ENCODE peak calls at places on chromosome 22, in nine cellular contexts. E, Z, Q, C, U, A, N, B and J are unnamed samples.
A peak's percentile ranks its signal among the peaks of the same experiment; 100 is the strongest.

GRCh38 chr22:48389916-48390315 is 1437.8 kb downstream of the BRD1 start:
- DNase-seq in E (peak; percentile 1), Z (no peak), Q (no peak), C (peak; percentile 13), U (no peak), A (no peak), N (no peak), B (peak; percentile 4), J (no peak)

GRCh38 chr22:30198152-30198845 is 48.3 kb downstream of the LIF start:
- DNase-seq in E (no peak), Z (no peak), Q (no peak), C (no peak), U (no peak), A (no peak), N (no peak), B (no peak), J (no peak)

GRCh38 chr22:42108848-42109247 is 18.3 kb upstream of the NDUFA6 start:
- DNase-seq in E (no peak), Z (no peak), Q (no peak), C (no peak), U (no peak), A (no peak), N (no peak), B (no peak), J (no peak)

GRCh38 chr22:20524004-20524481 is 16.6 kb downstream of the MED15 start:
- DNase-seq in E (no peak), Z (no peak), Q (no peak), C (no peak), U (no peak), A (no peak), N (no peak), B (no peak), J (no peak)

GRCh38 chr22:40233886-40234285 is 56.2 kb downstream of the TNRC6B start:
- DNase-seq in E (no peak), Z (no peak), Q (no peak), C (no peak), U (no peak), A (no peak), N (no peak), B (no peak), J (no peak)

GRCh38 chr22:42869888-42870480 is 12.9 kb upstream of the ARFGAP3 start:
- DNase-seq in E (no peak), Z (no peak), Q (no peak), C (no peak), U (peak; percentile 49), A (no peak), N (no peak), B (no peak), J (no peak)

GRCh38 chr22:31898406-31898805 is 45.9 kb upstream of the YWHAH start:
- DNase-seq in E (no peak), Z (no peak), Q (no peak), C (no peak), U (no peak), A (no peak), N (no peak), B (no peak), J (no peak)

GRCh38 chr22:22463855-22464540 is 44.5 kb downstream of the ZNF280B start:
- DNase-seq in E (peak; percentile 73), Z (no peak), Q (no peak), C (peak; percentile 64), U (peak; percentile 42), A (peak; percentile 77), N (peak; percentile 72), B (no peak), J (peak; percentile 52)

GRCh38 chr22:16783930-16784354 is 41.3 kb downstream of the XKR3 start:
- DNase-seq in E (no peak), Z (no peak), Q (no peak), C (no peak), U (no peak), A (no peak), N (peak; percentile 18), B (no peak), J (no peak)

GRCh38 chr22:32985899-32986772 is 72.0 kb downstream of the SYN3 start:
- DNase-seq in E (peak; percentile 93), Z (no peak), Q (peak; percentile 21), C (peak; percentile 79), U (peak; percentile 72), A (peak; percentile 92), N (peak; percentile 81), B (peak; percentile 86), J (peak; percentile 68)

GRCh38 chr22:50185384-50186087 is at the start of gene TRABD:
- DNase-seq in E (peak; percentile 93), Z (peak; percentile 92), Q (no peak), C (peak; percentile 86), U (peak; percentile 94), A (peak; percentile 90), N (peak; percentile 90), B (peak; percentile 86), J (peak; percentile 89)

GRCh38 chr22:23787910-23788309 is 1.1 kb downstream of the SMARCB1 start:
- DNase-seq in E (no peak), Z (no peak), Q (no peak), C (no peak), U (no peak), A (no peak), N (no peak), B (no peak), J (no peak)

GRCh38 chr22:23787600-23787896 is 782 bp downstream of the SMARCB1 start:
- DNase-seq in E (no peak), Z (no peak), Q (no peak), C (no peak), U (no peak), A (no peak), N (no peak), B (no peak), J (no peak)

GRCh38 chr22:23790819-23791736 is 4.3 kb downstream of the SMARCB1 start:
- DNase-seq in E (no peak), Z (no peak), Q (no peak), C (no peak), U (no peak), A (peak; percentile 89), N (no peak), B (no peak), J (no peak)

GRCh38 chr22:23789121-23789520 is 2.4 kb downstream of the SMARCB1 start:
- DNase-seq in E (no peak), Z (no peak), Q (no peak), C (no peak), U (no peak), A (no peak), N (no peak), B (no peak), J (no peak)

DNA sequence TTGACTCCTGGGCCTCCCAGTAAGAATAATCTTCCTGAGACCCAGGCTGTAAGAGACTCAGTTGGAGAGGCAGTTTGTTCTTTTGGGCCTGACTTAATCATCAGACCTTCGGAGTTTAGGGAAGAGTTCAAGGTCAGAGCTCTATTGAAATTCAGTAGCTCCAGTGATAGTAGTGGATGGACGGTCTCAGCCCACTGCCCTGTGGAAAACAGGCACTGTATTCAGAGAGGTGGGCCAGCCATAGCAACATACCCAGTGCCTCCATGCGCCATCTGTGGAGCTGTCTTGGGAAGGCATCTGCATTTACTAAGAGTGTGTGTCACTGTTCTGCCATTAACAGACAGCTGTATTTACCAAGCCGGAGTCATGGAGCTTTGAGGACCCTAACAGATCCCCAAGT is 2.9 kb downstream of the SMARCB1 start:
- DNase-seq in E (no peak), Z (no peak), Q (no peak), C (no peak), U (no peak), A (no peak), N (no peak), B (no peak), J (no peak)
- TF ChIP-seq CTCF in E (no peak), Z (no peak), Q (no peak), C (no peak), U (no peak), A (peak; percentile 9), N (no peak), B (no peak), J (peak; percentile 21)

GRCh38 chr22:27791494-27792241 is 9.9 kb downstream of the MN1 start:
- DNase-seq in E (no peak), Z (no peak), Q (no peak), C (no peak), U (no peak), A (no peak), N (no peak), B (no peak), J (no peak)
- H3K4me3 ChIP-seq in E (no peak overlapping the region), Z (peak overlapping the region; percentile 17), Q (no peak overlapping the region), C (no peak overlapping the region), U (no peak overlapping the region), A (no peak overlapping the region), N (no peak overlapping the region), B (no peak overlapping the region), J (no peak overlapping the region)

DNA sequence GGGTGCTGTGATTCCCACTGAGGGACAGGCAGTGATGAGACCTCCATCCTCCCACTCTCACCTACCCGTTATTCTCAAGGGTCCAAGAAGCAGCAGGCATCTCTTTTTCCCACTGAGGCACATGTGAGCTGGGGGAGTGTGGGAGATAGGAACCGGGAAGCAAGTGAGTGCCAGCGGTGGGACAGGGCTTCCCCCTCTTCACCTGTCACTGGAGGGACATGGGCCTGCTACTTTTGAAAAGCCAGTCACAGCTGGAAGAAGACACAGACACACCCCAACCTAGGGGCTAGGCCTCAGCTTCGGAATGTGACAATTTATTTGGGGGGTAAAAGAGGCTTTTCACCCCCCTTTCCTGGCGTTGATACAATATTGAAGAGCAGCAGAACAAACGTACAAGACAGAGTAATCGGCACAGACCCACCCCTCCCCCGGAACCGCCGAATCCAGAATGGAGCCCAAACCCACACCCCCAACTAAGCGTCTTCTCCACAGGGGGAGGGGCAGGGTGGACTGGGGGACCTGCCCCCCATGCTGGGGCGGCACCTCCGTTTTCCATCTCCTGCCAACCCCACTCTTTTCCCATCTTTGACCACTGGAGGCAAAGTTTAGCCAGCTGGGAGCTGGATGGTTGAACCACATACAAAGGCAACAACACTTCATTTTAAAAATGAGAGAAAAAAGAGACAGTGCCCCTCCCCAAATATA is 10.7 kb downstream of the CBX6 start:
- DNase-seq in E (peak; percentile 65), Z (no peak), Q (no peak), C (no peak), U (no peak), A (no peak), N (no peak), B (no peak), J (no peak)
- TF ChIP-seq CTCF in E (peak; percentile 30), Z (no peak), Q (peak; percentile 24), C (no peak), U (no peak), A (peak; percentile 41), N (no peak), B (no peak), J (no peak)

GRCh38 chr22:18066181-18066859 is 11.5 kb upstream of the PEX26 start:
- DNase-seq in E (no peak), Z (no peak), Q (no peak), C (no peak), U (no peak), A (no peak), N (peak; percentile 12), B (no peak), J (no peak)

GRCh38 chr22:18068381-18068988 is 9.3 kb upstream of the PEX26 start:
- DNase-seq in E (no peak), Z (no peak), Q (no peak), C (no peak), U (no peak), A (no peak), N (no peak), B (no peak), J (no peak)

GRCh38 chr22:18068991-18069390 is 8.8 kb upstream of the PEX26 start:
- DNase-seq in E (no peak), Z (no peak), Q (no peak), C (no peak), U (no peak), A (no peak), N (no peak), B (no peak), J (no peak)

GRCh38 chr22:18067121-18067520 is 10.7 kb upstream of the PEX26 start:
- DNase-seq in E (no peak), Z (no peak), Q (no peak), C (no peak), U (no peak), A (no peak), N (no peak), B (no peak), J (no peak)

GRCh38 chr22:18067548-18068341 is 10.0 kb upstream of the PEX26 start:
- DNase-seq in E (no peak), Z (no peak), Q (no peak), C (no peak), U (no peak), A (no peak), N (no peak), B (no peak), J (no peak)
- H3K4me3 ChIP-seq in E (no peak overlapping the region), Z (no peak overlapping the region), Q (no peak overlapping the region), C (no peak overlapping the region), U (no peak overlapping the region), A (no peak overlapping the region), N (no peak overlapping the region), B (no peak overlapping the region), J (no peak overlapping the region)